ENCODE peak calls at places on chromosomes 13 and 19, in nine cellular contexts. Y is head of caudate nucleus; H is activated naive CD4-positive, alpha-beta T cell treated with anti-CD3 and anti-CD28 coated beads, Interleukin-2, amount 10 ng/mL, durations not matched to agents 7 days and 5 days; Z is hippocampal formation; L is C1 segment of cervical spinal cord; J is HFF-Myc; A is activated CD4-positive, alpha-beta T cell treated with anti-CD3 and anti-CD28 coated beads, Interleukin-2, amount 50 U/mL, for 1 hour; M is GM12865; G is stimulated activated CD4-positive, alpha-beta T cell treated with anti-CD3 and anti-CD28 coated beads, Interleukin-12 subunit alpha, Interleukin-12 subunit beta, amount 100 ng/mL, for 48 hours. D is an unnamed sample.
A peak's percentile ranks its signal among the peaks of the same experiment; 100 is the strongest.

GRCh38 chr19:38644719-38645118 is 2.7 kb upstream of the ACTN4 start:
- DNase-seq in H (peak; percentile 8), A (no peak), M (no peak), Y (no peak), Z (no peak), G (no peak), L (no peak), J (no peak), D (no peak)

GRCh38 chr13:46666727-46667456 is 113.9 kb downstream of the LRCH1 start:
- DNase-seq in A (no peak), G (no peak), Y (no peak), H (no peak), M (peak; percentile 33), Z (no peak), J (no peak), L (no peak), D (no peak)

GRCh38 chr19:39053276-39054090 is 21.1 kb upstream of the FBXO27 start:
- DNase-seq in Z (peak; percentile 35), Y (peak; percentile 19), H (no peak), A (no peak), G (no peak), J (no peak), M (no peak), L (no peak), D (no peak)

GRCh38 chr13:44280461-44280860 is 93.2 kb upstream of the SERP2 start:
- DNase-seq in G (no peak), H (no peak), M (no peak), L (no peak), J (no peak), A (no peak), Z (no peak), Y (no peak), D (no peak)

GRCh38 chr19:8396563-8397203 is 6.5 kb downstream of the RAB11B start:
- DNase-seq in Z (peak; percentile 64), L (no peak), H (peak; percentile 84), G (peak; percentile 65), A (peak; percentile 70), J (peak; percentile 24), Y (peak; percentile 72), M (peak; percentile 69), D (no peak)

GRCh38 chr19:46493236-46494114 is 2.2 kb downstream of the PNMA8B start:
- DNase-seq in Z (no peak), M (no peak), G (no peak), J (no peak), A (peak; percentile 34), L (no peak), H (peak; percentile 71), Y (no peak), D (no peak)

GRCh38 chr19:4071610-4072009 is 4.9 kb upstream of the ZBTB7A start:
- DNase-seq in A (no peak), M (no peak), H (no peak), J (no peak), Y (no peak), L (no peak), G (no peak), Z (no peak), D (no peak)

GRCh38 chr19:16897572-16898056 is 8.8 kb downstream of the F2RL3 start:
- DNase-seq in G (no peak), A (no peak), H (no peak), L (no peak), J (no peak), M (no peak), Z (no peak), Y (no peak), D (no peak)

GRCh38 chr19:18436651-18437478 is 1.1 kb downstream of the ISYNA1 start:
- DNase-seq in L (no peak), M (peak; percentile 93), H (peak; percentile 85), J (peak; percentile 70), Y (peak; percentile 60), A (peak; percentile 65), Z (peak; percentile 31), G (no peak), D (no peak)

GRCh38 chr13:42696191-42696590 is 85.2 kb upstream of the FAM216B start:
- DNase-seq in H (no peak), Y (no peak), L (no peak), A (no peak), J (no peak), G (no peak), Z (no peak), M (no peak), D (no peak)

GRCh38 chr13:104594801-104595200 is 1528.6 kb upstream of the SLC10A2 start:
- DNase-seq in Y (no peak), J (no peak), H (no peak), L (no peak), A (no peak), Z (no peak), G (no peak), M (no peak), D (no peak)

GRCh38 chr13:51122868-51123267 is 11.8 kb upstream of the C13orf42 start:
- DNase-seq in M (peak; percentile 5), H (no peak), Y (no peak), G (peak; percentile 3), J (no peak), L (no peak), A (no peak), Z (no peak), D (no peak)

GRCh38 chr19:51091895-51092873 is 9.5 kb upstream of the KLK14 start:
- DNase-seq in H (no peak), Y (no peak), J (no peak), A (no peak), M (no peak), Z (no peak), L (no peak), G (no peak), D (no peak)

GRCh38 chr19:19356500-19356899 is 35.9 kb downstream of the MAU2 start:
- DNase-seq in A (no peak), J (no peak), Y (no peak), H (no peak), L (no peak), M (no peak), G (no peak), Z (no peak), D (no peak)

GRCh38 chr19:14561832-14562351 is 10.0 kb downstream of the NDUFB7 start:
- DNase-seq in L (no peak), Z (peak; percentile 71), J (no peak), G (no peak), A (no peak), H (no peak), Y (peak; percentile 55), M (peak; percentile 61), D (no peak)

GRCh38 chr19:32718286-32718685 is 1.3 kb upstream of the TDRD12 start:
- DNase-seq in A (no peak), M (no peak), Y (no peak), J (no peak), G (no peak), L (no peak), H (no peak), Z (no peak), D (no peak)

GRCh38 chr13:106533940-106534843 is 1.3 kb downstream of the EFNB2 start:
- DNase-seq in G (no peak), H (peak; percentile 39), L (no peak), Y (peak; percentile 40), M (peak; percentile 12), A (peak; percentile 2), Z (peak; percentile 62), J (no peak), D (no peak)

GRCh38 chr13:89281331-89281730 is 1610.2 kb downstream of the SLITRK5 start:
- DNase-seq in Z (no peak), M (no peak), J (no peak), Y (no peak), A (no peak), G (no peak), H (no peak), L (no peak), D (no peak)

GRCh38 chr19:48746738-48747575 is at the start of gene IZUMO1:
- DNase-seq in J (peak; percentile 73), L (peak; percentile 65), M (peak; percentile 40), Y (peak; percentile 78), H (peak; percentile 72), Z (peak; percentile 66), G (peak; percentile 53), A (peak; percentile 33), D (no peak)

GRCh38 chr13:111852701-111853100 is 214.2 kb upstream of the SOX1 start:
- DNase-seq in A (no peak), Z (no peak), J (no peak), Y (no peak), M (no peak), L (no peak), H (no peak), G (no peak), D (no peak)

GRCh38 chr13:75547917-75548316 is 1.7 kb upstream of the UCHL3 start:
- DNase-seq in M (no peak), A (no peak), L (no peak), J (no peak), G (no peak), Y (no peak), Z (no peak), H (no peak), D (no peak)

GRCh38 chr13:80101040-80101439 is 239.9 kb downstream of the SPRY2 start:
- DNase-seq in H (no peak), Z (no peak), A (no peak), J (no peak), L (no peak), G (no peak), M (no peak), Y (no peak), D (no peak)

GRCh38 chr19:15245370-15246197 is 13.3 kb upstream of the EPHX3 start:
- DNase-seq in Z (no peak), H (no peak), Y (no peak), G (no peak), M (no peak), A (no peak), J (no peak), L (no peak), D (no peak)